ENCODE peak calls at places on chromosomes 13 and 19, in seven cellular contexts. One of them, this sample, is unnamed.

GRCh38 chr13:43664700-43665191 is 122.0 kb downstream of the ENOX1 start:
- DNase-seq in GM03348: peak
- DNase-seq in foreskin keratinocyte: peak
- DNase-seq in tibial nerve: no peak
- DNase-seq in adrenal gland: peak
- DNase-seq in anterior cingulate cortex: no peak
- DNase-seq in effector memory CD8-positive, alpha-beta T cell: no peak
- DNase-seq in this sample: peak

GRCh38 chr19:1744822-1745563 is 8.3 kb upstream of the ONECUT3 start:
- DNase-seq in anterior cingulate cortex: no peak
- DNase-seq in effector memory CD8-positive, alpha-beta T cell: no peak
- DNase-seq in foreskin keratinocyte: no peak
- DNase-seq in GM03348: no peak
- DNase-seq in adrenal gland: no peak
- DNase-seq in tibial nerve: no peak
- DNase-seq in this sample: no peak

GRCh38 chr19:21109116-21109515 is 27.1 kb downstream of the ZNF714 start:
- DNase-seq in GM03348: peak
- DNase-seq in anterior cingulate cortex: no peak
- DNase-seq in foreskin keratinocyte: no peak
- DNase-seq in effector memory CD8-positive, alpha-beta T cell: no peak
- DNase-seq in tibial nerve: no peak
- DNase-seq in adrenal gland: peak
- DNase-seq in this sample: no peak

GRCh38 chr19:43798546-43799409 is 3.5 kb downstream of the LYPD5 start:
- DNase-seq in tibial nerve: no peak
- DNase-seq in adrenal gland: peak
- DNase-seq in GM03348: peak
- DNase-seq in anterior cingulate cortex: no peak
- DNase-seq in effector memory CD8-positive, alpha-beta T cell: peak
- DNase-seq in foreskin keratinocyte: no peak
- DNase-seq in this sample: no peak

GRCh38 chr19:2361259-2362038 is 1.4 kb downstream of the TMPRSS9 start:
- DNase-seq in GM03348: no peak
- DNase-seq in adrenal gland: no peak
- DNase-seq in anterior cingulate cortex: no peak
- DNase-seq in effector memory CD8-positive, alpha-beta T cell: no peak
- DNase-seq in tibial nerve: no peak
- DNase-seq in foreskin keratinocyte: no peak
- DNase-seq in this sample: no peak

GRCh38 chr19:57887195-57887941 is 1.5 kb downstream of the ZNF814 start:
- DNase-seq in GM03348: no peak
- DNase-seq in tibial nerve: no peak
- DNase-seq in foreskin keratinocyte: peak
- DNase-seq in anterior cingulate cortex: no peak
- DNase-seq in effector memory CD8-positive, alpha-beta T cell: no peak
- DNase-seq in adrenal gland: no peak
- DNase-seq in this sample: no peak

GRCh38 chr19:16531380-16531669 is 10.9 kb downstream of the CHERP start:
- DNase-seq in anterior cingulate cortex: no peak
- DNase-seq in tibial nerve: no peak
- DNase-seq in foreskin keratinocyte: no peak
- DNase-seq in adrenal gland: no peak
- DNase-seq in GM03348: no peak
- DNase-seq in effector memory CD8-positive, alpha-beta T cell: no peak
- DNase-seq in this sample: no peak

GRCh38 chr13:37127706-37128241 is 22.3 kb upstream of the CSNK1A1L start:
- DNase-seq in adrenal gland: no peak
- DNase-seq in foreskin keratinocyte: no peak
- DNase-seq in GM03348: peak
- DNase-seq in effector memory CD8-positive, alpha-beta T cell: no peak
- DNase-seq in anterior cingulate cortex: no peak
- DNase-seq in tibial nerve: no peak
- DNase-seq in this sample: no peak

GRCh38 chr19:42290523-42291436 is 11.2 kb upstream of the PRR19 start:
- DNase-seq in effector memory CD8-positive, alpha-beta T cell: peak
- DNase-seq in anterior cingulate cortex: no peak
- DNase-seq in foreskin keratinocyte: no peak
- DNase-seq in GM03348: peak
- DNase-seq in adrenal gland: no peak
- DNase-seq in tibial nerve: no peak
- DNase-seq in this sample: peak

GRCh38 chr13:103044054-103044453 is 22.2 kb downstream of the SLC10A2 start:
- DNase-seq in foreskin keratinocyte: peak
- DNase-seq in anterior cingulate cortex: no peak
- DNase-seq in tibial nerve: no peak
- DNase-seq in effector memory CD8-positive, alpha-beta T cell: no peak
- DNase-seq in GM03348: no peak
- DNase-seq in adrenal gland: no peak
- DNase-seq in this sample: no peak

GRCh38 chr13:101624210-101624922 is 171.9 kb downstream of the ITGBL1 start:
- DNase-seq in anterior cingulate cortex: no peak
- DNase-seq in effector memory CD8-positive, alpha-beta T cell: no peak
- DNase-seq in GM03348: no peak
- DNase-seq in foreskin keratinocyte: no peak
- DNase-seq in adrenal gland: no peak
- DNase-seq in tibial nerve: no peak
- DNase-seq in this sample: no peak

GRCh38 chr19:48724796-48725753 is 5.5 kb upstream of the MAMSTR start:
- DNase-seq in adrenal gland: peak
- DNase-seq in anterior cingulate cortex: no peak
- DNase-seq in tibial nerve: no peak
- DNase-seq in foreskin keratinocyte: peak
- DNase-seq in effector memory CD8-positive, alpha-beta T cell: peak
- DNase-seq in GM03348: peak
- DNase-seq in this sample: peak